ENCODE peak calls at places on chromosomes 6 and 20, in six cellular contexts. S is ovary, L is stomach, O is A549, H is heart left ventricle, P is Peyer's patch. D is an unnamed sample.

GRCh38 chr6:37365791-37366190 is 12.0 kb downstream of the RNF8 start:
- DNase-seq in P (no peak), S (no peak), H (no peak), O (no peak), L (no peak), D (no peak)

GRCh38 chr6:11853678-11854417 is 75.2 kb upstream of the ADTRP start:
- DNase-seq in L (no peak), P (no peak), H (no peak), S (no peak), O (no peak), D (no peak)

GRCh38 chr20:34824026-34824860 is 1.2 kb downstream of the NCOA6 start:
- DNase-seq in H (peak), P (peak), L (peak), O (peak), S (peak), D (peak)

GRCh38 chr20:35129647-35130069 is 17.5 kb downstream of the EDEM2 start:
- DNase-seq in P (no peak), L (no peak), O (peak), S (no peak), H (no peak), D (no peak)

GRCh38 chr6:133550026-133550425 is 308.9 kb downstream of the EYA4 start:
- DNase-seq in O (no peak), S (no peak), H (no peak), P (no peak), L (no peak), D (no peak)

GRCh38 chr6:157188213-157188612 is 135.1 kb downstream of the TMEM242 start:
- DNase-seq in L (no peak), O (no peak), H (no peak), S (no peak), P (no peak), D (no peak)

GRCh38 chr20:46626799-46627198 is 24.5 kb downstream of the SLC13A3 start:
- DNase-seq in H (no peak), P (no peak), S (no peak), O (no peak), L (no peak), D (no peak)

GRCh38 chr6:81614292-81614691 is 138.2 kb downstream of the TENT5A start:
- DNase-seq in O (peak), L (peak), P (no peak), H (no peak), S (no peak), D (no peak)

GRCh38 chr6:5422321-5422915 is 161.1 kb downstream of the FARS2 start:
- DNase-seq in O (peak), L (peak), P (no peak), H (no peak), S (no peak), D (no peak)

GRCh38 chr20:59157961-59158541 is 5.6 kb upstream of the ZNF831 start:
- DNase-seq in S (no peak), H (no peak), O (no peak), L (no peak), P (peak), D (no peak)

GRCh38 chr20:50017576-50018248 is 34.9 kb downstream of the SNAI1 start:
- DNase-seq in H (no peak), P (no peak), L (no peak), O (no peak), S (no peak), D (no peak)

GRCh38 chr20:14937021-14937420 is 599.6 kb upstream of the FLRT3 start:
- DNase-seq in O (no peak), H (no peak), S (no peak), L (no peak), P (no peak), D (no peak)

GRCh38 chr6:120274547-120274946 is 925.0 kb upstream of the MAN1A1 start:
- DNase-seq in H (no peak), O (no peak), S (no peak), L (no peak), P (no peak), D (no peak)

GRCh38 chr6:97714772-97715171 is 431.8 kb upstream of the MMS22L start:
- DNase-seq in O (no peak), H (no peak), S (no peak), P (no peak), L (no peak), D (no peak)

GRCh38 chr6:36129889-36130671 is at the start of gene MAPK13:
- DNase-seq in L (peak), S (no peak), H (no peak), O (no peak), P (peak), D (no peak)

GRCh38 chr6:83220121-83220520 is 27.0 kb downstream of the RWDD2A start:
- DNase-seq in L (no peak), O (no peak), P (no peak), H (no peak), S (no peak), D (no peak)

GRCh38 chr6:100761841-100762240 is 119.3 kb downstream of the ASCC3 start:
- DNase-seq in S (no peak), L (no peak), H (no peak), O (no peak), P (no peak), D (no peak)

GRCh38 chr6:1479095-1479494 is 89.7 kb downstream of the FOXF2 start:
- DNase-seq in H (no peak), O (no peak), L (no peak), S (no peak), P (no peak), D (no peak)

GRCh38 chr6:36577298-36577697 is 16.9 kb upstream of the SRSF3 start:
- DNase-seq in S (no peak), L (no peak), O (peak), P (no peak), H (no peak), D (peak)

GRCh38 chr20:34629342-34629741 is 47.5 kb downstream of the PIGU start:
- DNase-seq in H (peak), O (no peak), S (no peak), P (no peak), L (no peak), D (no peak)

GRCh38 chr6:133368664-133369063 is 127.5 kb downstream of the EYA4 start:
- DNase-seq in P (no peak), O (peak), L (no peak), H (no peak), S (no peak), D (no peak)

GRCh38 chr20:32416206-32416605 is 58.1 kb downstream of the ASXL1 start:
- DNase-seq in L (no peak), P (no peak), H (no peak), O (no peak), S (no peak), D (no peak)

GRCh38 chr6:155955038-155955437 is 499.4 kb upstream of the NOX3 start:
- DNase-seq in L (no peak), P (no peak), H (no peak), S (no peak), O (no peak), D (no peak)

GRCh38 chr6:155954149-155954548 is 498.5 kb upstream of the NOX3 start:
- DNase-seq in L (no peak), H (no peak), S (no peak), O (no peak), P (no peak), D (no peak)

GRCh38 chr6:155959898-155960297 is 504.3 kb upstream of the NOX3 start:
- DNase-seq in O (no peak), S (no peak), H (no peak), P (peak), L (no peak), D (no peak)

DNA sequence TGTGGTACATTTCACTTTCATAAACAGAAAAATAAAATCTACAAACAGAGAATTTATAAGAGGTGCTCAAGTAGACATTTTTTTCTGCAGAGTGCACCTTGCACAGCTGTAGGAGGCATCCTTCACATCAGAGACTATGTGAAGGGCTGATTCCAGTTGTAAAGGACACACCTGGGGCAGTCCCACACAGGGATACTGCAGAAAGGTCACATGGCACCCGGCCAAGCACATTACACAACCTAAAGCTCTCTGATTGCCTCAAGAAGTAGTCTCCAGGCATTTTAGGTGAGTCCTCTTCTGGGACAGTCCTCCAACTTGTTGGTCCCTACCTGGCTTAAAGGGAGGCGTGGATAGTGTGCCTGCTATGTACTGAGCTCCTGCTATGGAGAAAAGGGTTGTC is 502.9 kb upstream of the NOX3 start:
- DNase-seq in S (no peak), H (no peak), L (peak), O (no peak), P (peak), D (no peak)
- TF ChIP-seq POLR2A in S (no peak), H (no peak), L (no peak), O (no peak), P (no peak), D (no peak)

DNA sequence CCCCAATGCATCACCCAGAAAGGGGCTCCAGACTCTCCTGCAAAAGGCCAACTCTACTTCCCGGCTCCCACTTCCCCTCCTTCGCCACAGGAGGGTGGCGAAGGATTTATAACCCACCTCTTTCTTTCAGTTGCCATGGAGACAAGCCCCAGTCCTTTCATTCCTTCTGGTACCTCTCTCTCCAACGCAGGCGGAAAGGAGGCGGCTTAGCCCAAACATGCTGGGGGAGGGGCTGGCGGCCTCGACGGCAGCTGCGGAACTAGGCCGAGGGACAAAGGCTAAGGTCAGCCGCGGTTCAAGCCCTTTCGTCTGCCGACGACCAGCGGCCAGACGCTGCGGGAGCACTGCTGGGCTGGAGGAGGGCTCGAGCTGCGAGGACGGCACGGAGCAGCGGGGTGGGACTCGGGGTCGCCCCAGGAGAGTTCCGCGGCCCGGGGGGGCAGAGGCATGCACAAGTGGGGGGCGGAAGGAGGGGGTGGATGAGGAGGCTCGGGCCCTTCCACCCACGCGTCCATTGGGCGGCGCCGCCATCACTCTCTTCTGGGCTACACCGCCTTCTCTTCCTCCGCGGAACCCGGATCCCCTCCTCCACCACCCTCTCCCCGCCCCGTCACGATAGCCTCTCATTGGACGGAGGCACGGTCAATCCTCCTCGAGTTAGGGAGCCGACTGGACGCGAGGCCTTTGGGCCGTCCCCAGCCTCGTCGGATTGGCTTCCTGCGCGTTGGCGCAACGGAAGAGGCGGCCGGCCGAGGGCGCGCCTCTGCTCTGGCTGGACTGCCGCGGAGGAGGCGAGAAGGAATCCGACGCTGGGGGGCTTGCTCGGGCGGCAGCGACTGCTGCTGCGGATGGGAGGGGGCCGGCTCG is at the start of gene PANK2:
- DNase-seq in H (peak), L (peak), S (peak), P (peak), O (peak), D (peak)
- TF ChIP-seq POLR2A in H (peak), L (no peak), S (peak), P (peak), O (peak), D (peak)

GRCh38 chr20:62304331-62305148 is 1.7 kb downstream of the ADRM1 start:
- DNase-seq in H (no peak), P (no peak), L (no peak), O (peak), S (no peak), D (no peak)

GRCh38 chr20:62303327-62304226 is 780 bp downstream of the ADRM1 start:
- DNase-seq in P (peak), S (no peak), O (peak), L (no peak), H (no peak), D (no peak)

GRCh38 chr20:62306440-62307187 is 3.8 kb downstream of the ADRM1 start:
- DNase-seq in O (peak), P (no peak), S (no peak), L (no peak), H (no peak), D (no peak)

GRCh38 chr20:62305765-62306431 is 3.1 kb downstream of the ADRM1 start:
- DNase-seq in S (no peak), P (no peak), O (peak), L (no peak), H (no peak), D (no peak)

DNA sequence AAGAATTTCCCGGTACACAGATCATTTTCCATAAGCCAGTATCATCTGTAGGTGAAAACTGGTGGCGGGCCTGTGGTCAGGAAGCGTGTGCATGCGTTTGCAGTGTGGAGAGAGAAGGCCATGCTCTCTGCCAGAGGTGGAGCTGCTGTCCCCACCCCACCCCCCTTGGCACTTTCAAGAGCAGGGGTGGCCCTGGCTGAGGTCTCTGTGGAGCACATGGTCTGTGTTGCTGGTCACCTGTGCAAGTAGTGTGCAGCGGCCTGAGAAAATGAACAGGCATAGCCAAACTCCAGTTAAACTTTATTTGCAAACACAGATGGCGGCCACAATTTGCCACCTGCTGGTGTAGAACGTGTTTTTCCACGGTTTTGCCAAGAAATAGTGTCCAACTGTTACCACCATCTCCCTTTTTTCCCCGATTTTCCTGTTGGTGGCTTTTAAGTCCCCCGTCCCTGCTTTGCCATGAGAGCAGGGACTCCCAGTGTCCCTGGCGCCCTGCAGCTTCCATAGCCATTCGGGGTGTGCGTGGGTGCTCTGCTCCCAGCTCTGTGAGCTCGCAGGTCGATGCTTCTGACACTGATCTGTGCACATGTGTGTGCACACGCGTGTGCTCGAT is 2.5 kb downstream of the ADRM1 start:
- DNase-seq in S (no peak), H (no peak), P (no peak), O (peak), L (no peak), D (no peak)
- TF ChIP-seq POLR2A in S (no peak), H (no peak), P (no peak), O (no peak), L (no peak), D (no peak)

GRCh38 chr20:53080412-53080962 is 108.3 kb downstream of the TSHZ2 start:
- DNase-seq in O (no peak), H (no peak), L (no peak), S (no peak), P (no peak), D (no peak)

GRCh38 chr20:53079483-53079810 is 107.3 kb downstream of the TSHZ2 start:
- DNase-seq in P (no peak), L (no peak), S (no peak), H (no peak), O (no peak), D (no peak)

GRCh38 chr20:53079883-53080282 is 107.7 kb downstream of the TSHZ2 start:
- DNase-seq in P (no peak), O (no peak), S (no peak), H (no peak), L (no peak), D (no peak)

GRCh38 chr20:53077373-53078205 is 105.4 kb downstream of the TSHZ2 start:
- DNase-seq in L (peak), O (no peak), H (no peak), P (no peak), S (peak), D (no peak)

DNA sequence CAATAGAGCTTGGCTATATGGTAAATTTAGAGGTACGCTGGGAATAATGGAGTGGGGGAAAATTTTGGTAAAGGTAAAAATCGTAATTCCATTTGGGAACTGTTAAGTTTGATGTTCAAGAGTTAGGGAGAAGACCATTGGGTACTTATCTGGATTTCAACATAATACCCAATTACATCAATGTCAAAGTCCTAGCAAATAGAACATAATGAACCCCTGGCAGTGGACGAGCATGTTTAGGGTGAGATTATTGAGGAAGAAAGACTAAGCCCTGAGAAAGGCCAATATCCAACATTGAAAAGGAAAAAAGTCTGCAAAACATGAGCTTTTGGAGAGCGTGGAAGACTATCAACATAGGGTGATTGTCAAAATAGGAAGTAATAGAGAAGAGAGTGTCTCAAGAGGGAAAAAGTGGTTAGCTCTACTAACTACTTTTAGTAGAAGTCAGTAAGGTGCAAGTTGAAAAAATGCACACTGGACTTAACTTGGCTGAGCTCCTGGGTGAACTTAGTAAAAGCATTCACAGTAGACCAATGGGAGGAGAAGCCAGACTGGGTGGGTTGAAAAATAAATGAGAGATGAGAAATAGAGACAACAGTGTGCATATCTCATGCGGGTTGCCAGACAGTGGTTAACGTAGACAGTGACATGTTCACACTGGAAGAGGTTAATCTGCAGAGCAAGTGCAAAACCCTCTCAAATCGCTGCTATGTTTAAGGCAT is 106.8 kb downstream of the TSHZ2 start:
- DNase-seq in P (no peak), S (no peak), L (no peak), H (no peak), O (no peak), D (no peak)
- TF ChIP-seq POLR2A in P (no peak), S (no peak), L (no peak), H (no peak), O (no peak), D (no peak)

DNA sequence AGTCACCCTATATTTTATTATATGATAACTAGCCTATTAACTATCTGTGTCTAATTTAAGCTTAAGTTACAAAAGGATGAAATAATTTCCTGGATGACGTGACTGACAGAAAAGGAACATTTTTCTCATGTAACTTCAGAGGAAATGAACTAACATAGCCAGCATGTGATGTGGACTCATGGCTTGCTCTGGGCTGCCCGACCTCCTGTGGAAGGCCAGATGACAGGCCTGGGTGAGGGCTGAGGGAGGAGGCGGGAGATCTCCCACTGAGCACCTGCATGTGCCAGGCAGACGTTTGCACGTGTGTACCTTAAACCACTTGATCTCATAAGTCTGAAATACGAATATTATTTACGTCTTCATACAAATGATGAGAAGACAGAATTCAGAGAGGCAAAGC is 321.1 kb downstream of the SYNE1 start:
- DNase-seq in L (no peak), H (peak), P (no peak), O (no peak), S (no peak), D (no peak)
- TF ChIP-seq POLR2A in L (no peak), H (peak), P (no peak), O (no peak), S (no peak), D (no peak)

GRCh38 chr6:158405933-158406332 is 93.7 kb downstream of the TULP4 start:
- DNase-seq in L (no peak), P (peak), O (no peak), H (no peak), S (no peak), D (no peak)
- TF ChIP-seq POLR2A in L (no peak), P (no peak), O (no peak), H (no peak), S (no peak), D (no peak)

D was measured in H54.